ENCODE peak calls at places on chromosome 10, in seven cellular contexts. Q, M, D, X, P, W and V are unnamed samples.

GRCh38 chr10:29501692-29502091 is 133.1 kb downstream of the SVIL start:
- DNase-seq in W (no peak), Q (peak), M (no peak), D (no peak), X (no peak), P (peak), V (peak)

GRCh38 chr10:95445223-95445836 is 115.8 kb downstream of the SORBS1 start:
- DNase-seq in X (peak), Q (peak), W (no peak), P (peak), M (no peak), D (no peak), V (peak)

GRCh38 chr10:109203616-109204375 is 719.5 kb downstream of the XPNPEP1 start:
- DNase-seq in P (no peak), M (no peak), W (no peak), Q (no peak), X (no peak), D (no peak), V (no peak)

GRCh38 chr10:91705948-91706670 is 73.2 kb upstream of the PPP1R3C start:
- DNase-seq in M (no peak), Q (no peak), W (no peak), X (no peak), D (no peak), P (no peak), V (no peak)

GRCh38 chr10:104337527-104337984 is 709 bp downstream of the ITPRIP start:
- DNase-seq in W (peak), P (peak), M (peak), Q (no peak), X (no peak), D (no peak), V (no peak)

GRCh38 chr10:130427216-130427722 is 291.1 kb downstream of the GLRX3 start:
- DNase-seq in P (no peak), D (no peak), M (peak), Q (no peak), W (no peak), X (no peak), V (no peak)

GRCh38 chr10:102009801-102010425 is 46.1 kb downstream of the ARMH3 start:
- DNase-seq in X (peak), M (peak), Q (peak), P (peak), D (no peak), W (peak), V (peak)

GRCh38 chr10:30538086-30538485 is 91.5 kb downstream of the LYZL2 start:
- DNase-seq in Q (no peak), X (no peak), D (no peak), W (no peak), M (no peak), P (no peak), V (no peak)

GRCh38 chr10:86100581-86101061 is 266.0 kb downstream of the GRID1 start:
- DNase-seq in Q (no peak), W (peak), D (no peak), P (peak), M (peak), X (no peak), V (no peak)

GRCh38 chr10:3000063-3000462 is 67.3 kb upstream of the PFKP start:
- DNase-seq in Q (no peak), X (no peak), P (no peak), W (no peak), M (no peak), D (no peak), V (no peak)

GRCh38 chr10:48634198-48634983 is 29.5 kb upstream of the ARHGAP22 start:
- DNase-seq in M (no peak), X (no peak), P (no peak), D (no peak), Q (peak), W (no peak), V (peak)

GRCh38 chr10:50367732-50368131 is 116.4 kb upstream of the ASAH2 start:
- DNase-seq in Q (no peak), M (peak), W (no peak), X (no peak), D (no peak), P (peak), V (no peak)

GRCh38 chr10:91032614-91033248 is 111.8 kb upstream of the ANKRD1 start:
- DNase-seq in W (no peak), Q (no peak), X (no peak), D (no peak), P (no peak), M (no peak), V (no peak)

GRCh38 chr10:19658131-19658530 is 158.1 kb upstream of the PLXDC2 start:
- DNase-seq in M (no peak), D (no peak), X (no peak), Q (no peak), W (no peak), P (no peak), V (no peak)

GRCh38 chr10:133400624-133401424 is 6.9 kb downstream of the MTG1 start:
- DNase-seq in Q (no peak), D (no peak), P (no peak), W (peak), X (no peak), M (no peak), V (no peak)

GRCh38 chr10:72612203-72612826 is 13.6 kb downstream of the MICU1 start:
- DNase-seq in X (no peak), D (no peak), W (no peak), Q (no peak), P (no peak), M (peak), V (no peak)

GRCh38 chr10:6586501-6586900 is 6.4 kb upstream of the PRKCQ start:
- DNase-seq in M (no peak), W (no peak), Q (no peak), P (no peak), D (no peak), X (no peak), V (no peak)

GRCh38 chr10:86024555-86025001 is 342.0 kb downstream of the GRID1 start:
- DNase-seq in P (no peak), Q (no peak), M (no peak), W (no peak), D (no peak), X (no peak), V (no peak)

GRCh38 chr10:127034224-127034623 is 129.0 kb downstream of the DOCK1 start:
- DNase-seq in D (no peak), Q (no peak), W (no peak), X (no peak), M (no peak), P (no peak), V (no peak)

GRCh38 chr10:97865488-97865887 is 15.8 kb downstream of the GOLGA7B start:
- DNase-seq in X (no peak), Q (no peak), D (no peak), P (no peak), W (no peak), M (no peak), V (no peak)

GRCh38 chr10:89236221-89236620 is 15.4 kb downstream of the LIPA start:
- DNase-seq in X (no peak), W (no peak), M (no peak), Q (no peak), P (no peak), D (no peak), V (peak)

GRCh38 chr10:73577788-73578187 is 13.4 kb downstream of the USP54 start:
- DNase-seq in W (no peak), X (peak), P (peak), M (no peak), D (no peak), Q (no peak), V (no peak)

GRCh38 chr10:29131952-29132820 is 156.7 kb upstream of the LYZL1 start:
- DNase-seq in Q (no peak), M (no peak), P (no peak), D (no peak), W (no peak), X (no peak), V (no peak)